ENCODE peak calls at places on chromosomes 1 and 21, in nine cellular contexts. M is AG08395, A is NCI-H187, S is NCI-H2107, H is T follicular helper cell, W is EL, O is cardiac septum, G is posterior cingulate gyrus, U is HuH-7.5. R is an unnamed sample.

GRCh38 chr1:115262886-115263285 is 75.2 kb downstream of the NGF start:
- DNase-seq in S (no peak), G (no peak), A (no peak), U (no peak), W (peak), M (peak), O (no peak), H (no peak), R (no peak)

GRCh38 chr1:32868806-32869455 is 1.8 kb downstream of the FNDC5 start:
- DNase-seq in S (no peak), M (no peak), O (no peak), U (no peak), H (no peak), G (no peak), A (no peak), W (no peak), R (no peak)

GRCh38 chr21:27954806-27955205 is 987.9 kb upstream of the ADAMTS5 start:
- DNase-seq in A (no peak), O (no peak), U (no peak), G (no peak), H (no peak), S (no peak), M (no peak), W (peak), R (no peak)

GRCh38 chr1:3632716-3633343 is 8.0 kb downstream of the TPRG1L start:
- DNase-seq in W (no peak), O (no peak), S (no peak), A (no peak), H (no peak), G (no peak), M (no peak), U (no peak), R (no peak)

GRCh38 chr1:20589331-20590312 is 725 bp downstream of the CDA start:
- DNase-seq in M (peak), O (peak), W (peak), S (no peak), G (no peak), A (no peak), U (no peak), H (no peak), R (no peak)

GRCh38 chr1:180956028-180956640 is 43.4 kb downstream of the KIAA1614 start:
- DNase-seq in O (no peak), H (no peak), A (no peak), U (no peak), G (peak), M (no peak), S (no peak), W (no peak), R (no peak)

GRCh38 chr1:246566808-246567154 is 525 bp downstream of the CNST start:
- DNase-seq in H (no peak), U (no peak), A (no peak), O (peak), S (peak), G (no peak), M (no peak), W (no peak), R (no peak)

GRCh38 chr1:168861421-168862023 is 132.5 kb upstream of the DPT start:
- DNase-seq in G (no peak), M (no peak), H (no peak), S (no peak), U (no peak), O (no peak), W (no peak), A (no peak), R (no peak)

GRCh38 chr21:33651965-33652680 is 9.8 kb downstream of the ITSN1 start:
- DNase-seq in O (no peak), H (no peak), S (no peak), M (no peak), G (no peak), U (no peak), W (no peak), A (no peak), R (no peak)

GRCh38 chr1:203610061-203610460 is 16.6 kb upstream of the ATP2B4 start:
- DNase-seq in M (no peak), O (no peak), S (no peak), A (no peak), U (no peak), W (no peak), G (no peak), H (no peak), R (no peak)

GRCh38 chr1:156421062-156421938 is 52.3 kb downstream of the RHBG start:
- DNase-seq in H (peak), U (peak), W (peak), O (peak), M (peak), S (peak), G (peak), A (peak), R (peak)

GRCh38 chr1:150578278-150579109 is 916 bp downstream of the MCL1 start:
- DNase-seq in A (peak), S (peak), M (peak), H (no peak), G (no peak), W (peak), U (no peak), O (peak), R (peak)

GRCh38 chr1:88890790-88891317 is 513 bp downstream of the GTF2B start:
- DNase-seq in S (no peak), W (peak), H (peak), G (peak), M (peak), U (no peak), O (no peak), A (no peak), R (no peak)

GRCh38 chr1:93751391-93752250 is 70.0 kb upstream of the BCAR3 start:
- DNase-seq in W (no peak), M (no peak), H (no peak), G (peak), U (no peak), A (no peak), O (peak), S (no peak), R (no peak)

GRCh38 chr1:34825455-34826081 is 32.8 kb downstream of the GJA4 start:
- DNase-seq in U (peak), G (no peak), O (no peak), S (no peak), M (no peak), H (no peak), A (no peak), W (no peak), R (no peak)

GRCh38 chr1:116765962-116766361 is 11.7 kb downstream of the CD2 start:
- DNase-seq in H (no peak), A (no peak), W (peak), G (no peak), S (no peak), O (no peak), M (no peak), U (no peak), R (peak)